ENCODE peak calls at places on chromosome 11, in six cellular contexts. One of them, this sample, is unnamed.

GRCh38 chr11:133964946-133965632 is 8.3 kb upstream of the IGSF9B start:
- DNase-seq in fibroblast of lung: peak; percentile 61
- DNase-seq in nephron progenitor cell: no peak
- DNase-seq in A549: no peak
- DNase-seq in lower leg skin: no peak
- DNase-seq in K562: no peak
- DNase-seq in this sample: no peak

GRCh38 chr11:73349633-73350032 is 26.6 kb upstream of the RELT start:
- DNase-seq in fibroblast of lung: no peak
- DNase-seq in nephron progenitor cell: no peak
- DNase-seq in A549: no peak
- DNase-seq in lower leg skin: no peak
- DNase-seq in K562: no peak
- DNase-seq in this sample: no peak

GRCh38 chr11:47229161-47229560 is 14.4 kb downstream of the DDB2 start:
- DNase-seq in fibroblast of lung: no peak
- DNase-seq in nephron progenitor cell: no peak
- DNase-seq in A549: no peak
- DNase-seq in lower leg skin: no peak
- DNase-seq in K562: no peak
- DNase-seq in this sample: no peak

GRCh38 chr11:58926695-58927094 is 12.6 kb upstream of the GLYATL1 start:
- DNase-seq in fibroblast of lung: peak; percentile 75
- DNase-seq in nephron progenitor cell: no peak
- DNase-seq in A549: no peak
- DNase-seq in lower leg skin: no peak
- DNase-seq in K562: no peak
- DNase-seq in this sample: no peak

GRCh38 chr11:4125141-4125540 is 30.5 kb downstream of the RRM1 start:
- DNase-seq in fibroblast of lung: peak; percentile 6
- DNase-seq in nephron progenitor cell: no peak
- DNase-seq in A549: no peak
- DNase-seq in lower leg skin: no peak
- DNase-seq in K562: no peak
- DNase-seq in this sample: no peak

GRCh38 chr11:119134389-119134978 is 13.1 kb downstream of the HINFP start:
- DNase-seq in fibroblast of lung: no peak
- DNase-seq in nephron progenitor cell: no peak
- DNase-seq in A549: peak; percentile 47
- DNase-seq in lower leg skin: no peak
- DNase-seq in K562: no peak
- DNase-seq in this sample: no peak

GRCh38 chr11:20250644-20251247 is 90.5 kb upstream of the DBX1 start:
- DNase-seq in fibroblast of lung: no peak
- DNase-seq in nephron progenitor cell: no peak
- DNase-seq in A549: no peak
- DNase-seq in lower leg skin: no peak
- DNase-seq in K562: no peak
- DNase-seq in this sample: no peak

GRCh38 chr11:10701982-10702381 is 8.4 kb upstream of the IRAG1 start:
- DNase-seq in fibroblast of lung: peak; percentile 34
- DNase-seq in nephron progenitor cell: no peak
- DNase-seq in A549: no peak
- DNase-seq in lower leg skin: no peak
- DNase-seq in K562: no peak
- DNase-seq in this sample: no peak

GRCh38 chr11:74417379-74417804 is 19.2 kb upstream of the PGM2L1 start:
- DNase-seq in fibroblast of lung: peak; percentile 82
- DNase-seq in nephron progenitor cell: no peak
- DNase-seq in A549: no peak
- DNase-seq in lower leg skin: no peak
- DNase-seq in K562: no peak
- DNase-seq in this sample: no peak

GRCh38 chr11:111978028-111978771 is 41.1 kb downstream of the DIXDC1 start:
- DNase-seq in fibroblast of lung: peak; percentile 77
- DNase-seq in nephron progenitor cell: peak; percentile 52
- DNase-seq in A549: no peak
- DNase-seq in lower leg skin: peak; percentile 64
- DNase-seq in K562: peak; percentile 66
- DNase-seq in this sample: no peak

GRCh38 chr11:113242767-113243397 is 71.5 kb upstream of the TTC12 start:
- DNase-seq in fibroblast of lung: peak; percentile 70
- DNase-seq in nephron progenitor cell: no peak
- DNase-seq in A549: no peak
- DNase-seq in lower leg skin: no peak
- DNase-seq in K562: no peak
- DNase-seq in this sample: no peak

GRCh38 chr11:118215765-118216164 is 9.0 kb downstream of the JAML start:
- DNase-seq in fibroblast of lung: no peak
- DNase-seq in nephron progenitor cell: no peak
- DNase-seq in A549: no peak
- DNase-seq in lower leg skin: no peak
- DNase-seq in K562: no peak
- DNase-seq in this sample: no peak

GRCh38 chr11:30120045-30120589 is 103.3 kb upstream of the KCNA4 start:
- DNase-seq in fibroblast of lung: no peak
- DNase-seq in nephron progenitor cell: no peak
- DNase-seq in A549: no peak
- DNase-seq in lower leg skin: no peak
- DNase-seq in K562: no peak
- DNase-seq in this sample: no peak

GRCh38 chr11:47400813-47401279 is 7.5 kb upstream of the SLC39A13 start:
- DNase-seq in fibroblast of lung: no peak
- DNase-seq in nephron progenitor cell: no peak
- DNase-seq in A549: no peak
- DNase-seq in lower leg skin: no peak
- DNase-seq in K562: peak; percentile 61
- DNase-seq in this sample: no peak

GRCh38 chr11:44763111-44763820 is 36.5 kb downstream of the TSPAN18 start:
- DNase-seq in fibroblast of lung: peak; percentile 77
- DNase-seq in nephron progenitor cell: peak; percentile 41
- DNase-seq in A549: no peak
- DNase-seq in lower leg skin: no peak
- DNase-seq in K562: no peak
- DNase-seq in this sample: no peak

GRCh38 chr11:32391965-32392553 is 43.3 kb downstream of the WT1 start:
- DNase-seq in fibroblast of lung: peak; percentile 86
- DNase-seq in nephron progenitor cell: no peak
- DNase-seq in A549: no peak
- DNase-seq in lower leg skin: no peak
- DNase-seq in K562: no peak
- DNase-seq in this sample: no peak

GRCh38 chr11:100672483-100673038 is 14.5 kb upstream of the ARHGAP42 start:
- DNase-seq in fibroblast of lung: peak; percentile 33
- DNase-seq in nephron progenitor cell: no peak
- DNase-seq in A549: no peak
- DNase-seq in lower leg skin: no peak
- DNase-seq in K562: no peak
- DNase-seq in this sample: no peak

GRCh38 chr11:14202263-14203173 is 156.5 kb downstream of the RRAS2 start:
- DNase-seq in fibroblast of lung: no peak
- DNase-seq in nephron progenitor cell: no peak
- DNase-seq in A549: no peak
- DNase-seq in lower leg skin: no peak
- DNase-seq in K562: no peak
- DNase-seq in this sample: no peak

GRCh38 chr11:99960536-99960935 is 726.6 kb upstream of the ARHGAP42 start:
- DNase-seq in fibroblast of lung: no peak
- DNase-seq in nephron progenitor cell: no peak
- DNase-seq in A549: no peak
- DNase-seq in lower leg skin: no peak
- DNase-seq in K562: no peak
- DNase-seq in this sample: no peak

GRCh38 chr11:16148301-16148787 is 208.0 kb downstream of the SOX6 start:
- DNase-seq in fibroblast of lung: no peak
- DNase-seq in nephron progenitor cell: peak; percentile 39
- DNase-seq in A549: no peak
- DNase-seq in lower leg skin: no peak
- DNase-seq in K562: no peak
- DNase-seq in this sample: no peak

GRCh38 chr11:124724854-124725718 is 14.7 kb upstream of the NRGN start:
- DNase-seq in fibroblast of lung: no peak
- DNase-seq in nephron progenitor cell: no peak
- DNase-seq in A549: no peak
- DNase-seq in lower leg skin: no peak
- DNase-seq in K562: no peak
- DNase-seq in this sample: no peak

GRCh38 chr11:71342116-71342515 is 89.7 kb upstream of the SHANK2 start:
- DNase-seq in fibroblast of lung: peak; percentile 6
- DNase-seq in nephron progenitor cell: no peak
- DNase-seq in A549: no peak
- DNase-seq in lower leg skin: no peak
- DNase-seq in K562: no peak
- DNase-seq in this sample: no peak

GRCh38 chr11:64619196-64619595 is 28.2 kb downstream of the SLC22A12 start:
- DNase-seq in fibroblast of lung: no peak
- DNase-seq in nephron progenitor cell: no peak
- DNase-seq in A549: no peak
- DNase-seq in lower leg skin: no peak
- DNase-seq in K562: no peak
- DNase-seq in this sample: no peak

GRCh38 chr11:60184824-60185511 is 2.1 kb upstream of the MS4A6A start:
- DNase-seq in fibroblast of lung: no peak
- DNase-seq in nephron progenitor cell: no peak
- DNase-seq in A549: no peak
- DNase-seq in lower leg skin: no peak
- DNase-seq in K562: no peak
- DNase-seq in this sample: no peak

GRCh38 chr11:13884159-13884799 is 78.2 kb upstream of the SPON1 start:
- DNase-seq in fibroblast of lung: peak; percentile 17
- DNase-seq in nephron progenitor cell: no peak
- DNase-seq in A549: no peak
- DNase-seq in lower leg skin: no peak
- DNase-seq in K562: no peak
- DNase-seq in this sample: no peak

GRCh38 chr11:877565-877964 is 33.0 kb downstream of the CHID1 start:
- DNase-seq in fibroblast of lung: no peak
- DNase-seq in nephron progenitor cell: peak; percentile 43
- DNase-seq in A549: no peak
- DNase-seq in lower leg skin: no peak
- DNase-seq in K562: peak; percentile 91
- DNase-seq in this sample: no peak

GRCh38 chr11:76721755-76722677 is 51.5 kb upstream of the LRRC32 start:
- DNase-seq in fibroblast of lung: peak; percentile 60
- DNase-seq in nephron progenitor cell: peak; percentile 90
- DNase-seq in A549: peak; percentile 67
- DNase-seq in lower leg skin: peak; percentile 81
- DNase-seq in K562: peak; percentile 91
- DNase-seq in this sample: peak; percentile 87

GRCh38 chr11:33437529-33437928 is 180.3 kb downstream of the HIPK3 start:
- DNase-seq in fibroblast of lung: no peak
- DNase-seq in nephron progenitor cell: no peak
- DNase-seq in A549: no peak
- DNase-seq in lower leg skin: no peak
- DNase-seq in K562: no peak
- DNase-seq in this sample: no peak

DNA sequence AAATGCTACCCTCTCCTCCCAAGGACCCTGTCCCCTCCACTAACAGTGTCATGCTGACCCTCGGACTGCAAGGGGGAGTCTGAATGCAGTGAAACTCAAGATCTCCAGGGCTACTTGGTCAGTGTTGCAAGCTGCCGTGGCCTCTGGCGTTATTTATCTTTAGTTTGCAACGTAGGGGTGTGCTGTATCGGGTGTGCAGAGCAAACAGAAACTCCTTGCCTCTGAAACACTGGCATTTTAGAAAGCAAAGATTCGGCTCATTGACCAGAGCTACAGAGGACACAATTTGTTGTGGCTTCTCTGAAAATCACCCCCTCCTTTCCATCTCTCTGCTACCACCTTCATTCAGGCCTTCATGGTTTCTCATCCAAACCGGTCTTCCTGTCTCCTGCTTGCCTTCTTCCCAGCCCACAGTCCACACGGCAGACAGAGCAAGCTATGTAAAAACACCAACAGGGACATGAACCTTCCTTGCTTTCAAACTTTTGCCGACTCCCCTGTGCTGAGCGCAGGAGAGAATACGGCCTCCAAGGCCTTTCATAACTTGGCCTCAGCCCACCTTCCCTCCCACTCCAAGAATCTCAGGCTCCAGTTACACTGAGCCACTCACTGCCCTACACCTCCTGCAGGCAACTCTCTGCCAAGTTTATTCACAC is 14.9 kb downstream of the FZD4 start:
- DNase-seq in fibroblast of lung: peak; percentile 89
- DNase-seq in nephron progenitor cell: peak; percentile 40
- DNase-seq in A549: no peak
- DNase-seq in lower leg skin: no peak
- DNase-seq in K562: peak; percentile 69
- DNase-seq in this sample: no peak
- TF ChIP-seq CTCF in fibroblast of lung: no peak
- TF ChIP-seq CTCF in nephron progenitor cell: no peak
- TF ChIP-seq CTCF in A549: no peak
- TF ChIP-seq CTCF in lower leg skin: no peak
- TF ChIP-seq CTCF in K562: no peak
- TF ChIP-seq CTCF in this sample: no peak

GRCh38 chr11:94148189-94148588 is 19.5 kb downstream of the PANX1 start:
- DNase-seq in fibroblast of lung: no peak
- DNase-seq in nephron progenitor cell: no peak
- DNase-seq in A549: no peak
- DNase-seq in lower leg skin: no peak
- DNase-seq in K562: no peak
- DNase-seq in this sample: no peak
- TF ChIP-seq CTCF in fibroblast of lung: no peak
- TF ChIP-seq CTCF in nephron progenitor cell: no peak
- TF ChIP-seq CTCF in A549: no peak
- TF ChIP-seq CTCF in lower leg skin: no peak
- TF ChIP-seq CTCF in K562: no peak
- TF ChIP-seq CTCF in this sample: no peak

GRCh38 chr11:21976210-21976609 is 216.7 kb upstream of the ANO5 start:
- DNase-seq in fibroblast of lung: no peak
- DNase-seq in nephron progenitor cell: no peak
- DNase-seq in A549: no peak
- DNase-seq in lower leg skin: no peak
- DNase-seq in K562: no peak
- DNase-seq in this sample: no peak
- TF ChIP-seq CTCF in fibroblast of lung: no peak
- TF ChIP-seq CTCF in nephron progenitor cell: no peak
- TF ChIP-seq CTCF in A549: no peak
- TF ChIP-seq CTCF in lower leg skin: no peak
- TF ChIP-seq CTCF in K562: no peak
- TF ChIP-seq CTCF in this sample: no peak

GRCh38 chr11:5288912-5289525 is 12.7 kb downstream of the OR51B4 start:
- DNase-seq in fibroblast of lung: peak; percentile 49
- DNase-seq in nephron progenitor cell: no peak
- DNase-seq in A549: no peak
- DNase-seq in lower leg skin: no peak
- DNase-seq in K562: peak; percentile 66
- DNase-seq in this sample: no peak

GRCh38 chr11:5289696-5290095 is 12.1 kb downstream of the OR51B4 start:
- DNase-seq in fibroblast of lung: peak; percentile 12
- DNase-seq in nephron progenitor cell: no peak
- DNase-seq in A549: no peak
- DNase-seq in lower leg skin: no peak
- DNase-seq in K562: no peak
- DNase-seq in this sample: no peak

GRCh38 chr11:5293028-5293427 is 8.7 kb downstream of the OR51B4 start:
- DNase-seq in fibroblast of lung: peak; percentile 9
- DNase-seq in nephron progenitor cell: no peak
- DNase-seq in A549: no peak
- DNase-seq in lower leg skin: no peak
- DNase-seq in K562: no peak
- DNase-seq in this sample: no peak

GRCh38 chr11:5288108-5288911 is 13.4 kb downstream of the OR51B4 start:
- DNase-seq in fibroblast of lung: peak; percentile 39
- DNase-seq in nephron progenitor cell: no peak
- DNase-seq in A549: no peak
- DNase-seq in lower leg skin: no peak
- DNase-seq in K562: peak; percentile 95
- DNase-seq in this sample: no peak

GRCh38 chr11:5291207-5291838 is 10.4 kb downstream of the OR51B4 start:
- DNase-seq in fibroblast of lung: peak; percentile 32
- DNase-seq in nephron progenitor cell: no peak
- DNase-seq in A549: peak; percentile 47
- DNase-seq in lower leg skin: no peak
- DNase-seq in K562: peak; percentile 88
- DNase-seq in this sample: no peak
- TF ChIP-seq CTCF in fibroblast of lung: peak; percentile 69
- TF ChIP-seq CTCF in nephron progenitor cell: peak; percentile 56
- TF ChIP-seq CTCF in A549: peak; percentile 74
- TF ChIP-seq CTCF in lower leg skin: no peak
- TF ChIP-seq CTCF in K562: peak; percentile 89
- TF ChIP-seq CTCF in this sample: no peak